ENCODE peak calls at places on chromosome 20, in eight cellular contexts. A is frontal cortex; P is NCI-H1105 treated with DMSO at 0.1 percent for 48 hours; B is NCI-H2081; C is anterior cingulate cortex; Q is HTR-8/SVneo; I is glutamatergic neuron; D is CD4-positive, alpha-beta T cell. W is an unnamed sample.

GRCh38 chr20:10002871-10003270 is 31.9 kb upstream of the ANKEF1 start:
- DNase-seq in A (no peak), P (no peak), B (no peak), C (no peak), Q (no peak), I (no peak), D (no peak), W (peak; percentile 43)

GRCh38 chr20:59988141-59988540 is 29.9 kb downstream of the CDH26 start:
- DNase-seq in A (no peak), P (no peak), B (no peak), C (no peak), Q (no peak), I (no peak), D (no peak), W (peak; percentile 42)

GRCh38 chr20:58852559-58853271 is at the start of gene GNAS:
- DNase-seq in A (peak; percentile 65), P (peak; percentile 40), B (peak; percentile 38), C (peak; percentile 12), Q (no peak), I (peak; percentile 86), D (peak; percentile 56), W (peak; percentile 77)

GRCh38 chr20:24533449-24533848 is 64.0 kb downstream of the SYNDIG1 start:
- DNase-seq in A (no peak), P (no peak), B (no peak), C (no peak), Q (no peak), I (no peak), D (no peak), W (no peak)

GRCh38 chr20:49659096-49659495 is 54.6 kb downstream of the B4GALT5 start:
- DNase-seq in A (no peak), P (no peak), B (no peak), C (no peak), Q (no peak), I (no peak), D (no peak), W (peak; percentile 22)

GRCh38 chr20:52230406-52230805 is 38.8 kb upstream of the ZFP64 start:
- DNase-seq in A (no peak), P (no peak), B (peak; percentile 5), C (no peak), Q (no peak), I (no peak), D (no peak), W (peak; percentile 80)

GRCh38 chr20:19211661-19212523 is 550 bp upstream of the SLC24A3 start:
- DNase-seq in A (peak; percentile 48), P (peak; percentile 85), B (peak; percentile 36), C (peak; percentile 58), Q (no peak), I (peak; percentile 69), D (no peak), W (peak; percentile 63)

GRCh38 chr20:63118303-63118670 is 97.6 kb downstream of the YTHDF1 start:
- DNase-seq in A (no peak), P (no peak), B (no peak), C (no peak), Q (no peak), I (no peak), D (no peak), W (no peak)

GRCh38 chr20:955111-955510 is 39.0 kb upstream of the ANGPT4 start:
- DNase-seq in A (no peak), P (no peak), B (no peak), C (no peak), Q (no peak), I (no peak), D (no peak), W (no peak)

GRCh38 chr20:15491564-15491963 is 1081.7 kb downstream of the KIF16B start:
- DNase-seq in A (no peak), P (no peak), B (no peak), C (no peak), Q (no peak), I (no peak), D (no peak), W (peak; percentile 32)

GRCh38 chr20:25039697-25040437 is 18.1 kb downstream of the ACSS1 start:
- DNase-seq in A (no peak), P (peak; percentile 34), B (no peak), C (peak; percentile 89), Q (no peak), I (no peak), D (no peak), W (peak; percentile 33)

GRCh38 chr20:35235881-35236280 is 9.4 kb downstream of the MMP24 start:
- DNase-seq in A (no peak), P (no peak), B (no peak), C (peak; percentile 35), Q (no peak), I (no peak), D (no peak), W (no peak)

GRCh38 chr20:925516-925915 is 9.4 kb upstream of the ANGPT4 start:
- DNase-seq in A (no peak), P (no peak), B (no peak), C (no peak), Q (no peak), I (no peak), D (no peak), W (no peak)

GRCh38 chr20:50794181-50794845 is 548 bp upstream of the BCAS4 start:
- DNase-seq in A (peak; percentile 20), P (no peak), B (peak; percentile 24), C (no peak), Q (no peak), I (no peak), D (no peak), W (peak; percentile 43)

W was measured in NCI-H69.